ENCODE peak calls at places on chromosomes 5 and 9, in eight cellular contexts. Q, N, V, B, W, T, P and L are unnamed samples.

GRCh38 chr9:105608685-105609598 is 51.0 kb downstream of the FKTN start:
- DNase-seq in Q (peak), N (peak), V (peak), B (no peak), W (peak), T (peak), P (peak), L (peak)

GRCh38 chr5:92468307-92468706 is 1085.2 kb upstream of the ARRDC3 start:
- DNase-seq in Q (no peak), N (no peak), V (no peak), B (no peak), W (no peak), T (no peak), P (no peak), L (no peak)

GRCh38 chr9:89363311-89363670 is 45.0 kb downstream of the SECISBP2 start:
- DNase-seq in Q (no peak), N (no peak), V (no peak), B (peak), W (no peak), T (no peak), P (no peak), L (no peak)

GRCh38 chr5:113520429-113520828 is 6.9 kb downstream of the YTHDC2 start:
- DNase-seq in Q (peak), N (no peak), V (no peak), B (no peak), W (no peak), T (no peak), P (peak), L (no peak)

GRCh38 chr5:110092955-110093785 is 403.4 kb downstream of the MAN2A1 start:
- DNase-seq in Q (peak), N (no peak), V (no peak), B (no peak), W (peak), T (no peak), P (no peak), L (no peak)

GRCh38 chr5:173590436-173591299 is 25.8 kb downstream of the BOD1 start:
- DNase-seq in Q (no peak), N (no peak), V (no peak), B (no peak), W (no peak), T (no peak), P (no peak), L (no peak)

GRCh38 chr5:50889790-50890189 is 223.4 kb downstream of the PARP8 start:
- DNase-seq in Q (peak), N (no peak), V (no peak), B (no peak), W (no peak), T (peak), P (no peak), L (no peak)

GRCh38 chr5:659496-660263 is 33.5 kb downstream of the TPPP start:
- DNase-seq in Q (no peak), N (no peak), V (no peak), B (no peak), W (no peak), T (no peak), P (no peak), L (no peak)

GRCh38 chr5:150731669-150732068 is 27.1 kb downstream of the DCTN4 start:
- DNase-seq in Q (no peak), N (no peak), V (no peak), B (no peak), W (no peak), T (no peak), P (no peak), L (no peak)

GRCh38 chr9:2116073-2116472 is 100.9 kb downstream of the SMARCA2 start:
- DNase-seq in Q (peak), N (peak), V (peak), B (peak), W (peak), T (peak), P (no peak), L (peak)

GRCh38 chr5:81232449-81233079 is 558 bp upstream of the CKMT2 start:
- DNase-seq in Q (peak), N (peak), V (no peak), B (peak), W (no peak), T (peak), P (no peak), L (no peak)

GRCh38 chr5:136023935-136024645 is 4.7 kb upstream of the TGFBI start:
- DNase-seq in Q (peak), N (no peak), V (no peak), B (no peak), W (no peak), T (peak), P (peak), L (no peak)

GRCh38 chr5:91434348-91434747 is 51.2 kb upstream of the ARRDC3 start:
- DNase-seq in Q (no peak), N (no peak), V (no peak), B (no peak), W (no peak), T (no peak), P (no peak), L (no peak)

GRCh38 chr5:139245637-139246335 is 47.6 kb upstream of the SIL1 start:
- DNase-seq in Q (no peak), N (no peak), V (no peak), B (no peak), W (no peak), T (no peak), P (no peak), L (no peak)

GRCh38 chr5:178668579-178668978 is 41.7 kb upstream of the CLK4 start:
- DNase-seq in Q (no peak), N (peak), V (no peak), B (no peak), W (no peak), T (no peak), P (no peak), L (no peak)

GRCh38 chr5:57262533-57262932 is 88.7 kb downstream of the GPBP1 start:
- DNase-seq in Q (peak), N (no peak), V (no peak), B (no peak), W (no peak), T (no peak), P (no peak), L (no peak)

DNA sequence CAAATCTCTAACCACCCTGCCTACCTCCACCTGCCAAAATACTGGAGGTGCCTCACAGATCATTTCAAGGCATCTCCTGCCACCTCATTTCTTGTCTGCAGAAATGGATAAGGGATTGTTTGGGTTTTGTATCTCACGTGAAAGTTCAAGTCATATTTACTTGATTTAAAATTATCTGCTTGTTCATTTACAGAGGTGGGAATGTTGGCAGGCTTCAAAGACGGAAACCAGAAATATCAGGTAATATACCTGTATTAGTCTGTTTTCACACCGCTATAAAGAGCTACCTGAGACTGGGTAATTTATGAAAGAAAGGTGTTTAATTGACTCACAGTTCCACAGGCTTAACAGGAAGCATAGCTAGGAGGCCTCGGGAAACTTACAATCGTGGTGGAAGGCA is 85.4 kb downstream of the CAAP1 start:
- DNase-seq in Q (no peak), N (no peak), V (no peak), B (no peak), W (no peak), T (no peak), P (no peak), L (no peak)
- H2AFZ ChIP-seq in Q (no peak), N (no peak), V (no peak), B (no peak), W (no peak), T (no peak), P (no peak), L (no peak)

GRCh38 chr9:35789541-35789940 is 1.9 kb upstream of the NPR2 start:
- DNase-seq in Q (no peak), N (no peak), V (no peak), B (no peak), W (no peak), T (no peak), P (no peak), L (peak)
- H2AFZ ChIP-seq in Q (no peak), N (no peak), V (no peak), B (no peak), W (no peak), T (no peak), P (no peak), L (no peak)

GRCh38 chr5:97121848-97122247 is 20.6 kb downstream of the LIX1 start:
- DNase-seq in Q (no peak), N (no peak), V (no peak), B (no peak), W (no peak), T (no peak), P (no peak), L (no peak)
- H2AFZ ChIP-seq in Q (no peak), N (no peak), V (no peak), B (no peak), W (no peak), T (no peak), P (no peak), L (no peak)

DNA sequence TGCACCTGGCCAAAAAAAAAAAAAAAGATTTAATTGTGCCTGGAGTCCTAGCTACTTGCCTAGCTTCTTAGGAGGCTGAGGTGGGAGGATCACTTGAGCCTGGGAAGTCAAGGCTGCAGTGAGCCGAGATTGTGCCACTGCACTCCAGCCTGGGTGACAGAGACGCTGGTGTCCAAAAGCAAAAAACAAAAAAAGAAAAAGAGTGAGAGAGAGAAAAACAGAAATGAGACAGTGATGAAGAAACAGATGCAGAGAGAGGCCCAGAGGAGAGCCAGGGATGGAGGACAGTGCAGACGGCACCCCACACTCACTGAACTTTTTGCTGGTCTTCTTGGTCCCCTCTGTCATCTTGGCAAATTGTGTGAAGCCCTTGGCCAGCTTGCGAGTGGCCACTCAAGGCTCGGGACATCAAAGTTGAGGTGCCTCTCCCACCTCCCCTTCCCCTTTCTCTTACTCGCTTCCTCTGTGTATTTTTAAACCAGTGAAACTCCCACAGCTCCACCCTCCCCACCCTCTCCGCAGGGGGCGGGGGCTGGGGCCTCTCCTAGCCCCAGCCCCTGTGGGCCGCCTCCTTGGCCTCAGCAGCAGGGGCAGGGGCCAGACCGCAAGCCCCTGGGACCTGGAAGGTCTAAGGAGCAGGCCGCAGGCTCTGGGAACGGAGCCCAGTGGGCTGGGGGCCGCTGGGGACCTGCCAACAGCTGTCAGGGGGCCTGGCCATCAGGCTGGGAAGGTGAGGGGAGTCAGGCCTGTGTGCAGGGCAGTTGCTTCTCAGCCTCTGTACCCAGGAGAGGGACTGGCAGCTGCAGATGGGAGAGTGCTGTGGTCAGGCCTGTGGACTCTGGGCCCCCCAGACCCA is at the start of gene SH2D3C:
- DNase-seq in Q (no peak), N (no peak), V (no peak), B (no peak), W (no peak), T (no peak), P (no peak), L (no peak)
- H2AFZ ChIP-seq in Q (no peak), N (no peak), V (no peak), B (no peak), W (no peak), T (no peak), P (peak), L (no peak)

GRCh38 chr5:65191554-65192126 is 290.1 kb downstream of the ADAMTS6 start:
- DNase-seq in Q (no peak), N (no peak), V (no peak), B (no peak), W (no peak), T (no peak), P (no peak), L (no peak)
- H2AFZ ChIP-seq in Q (no peak), N (no peak), V (no peak), B (no peak), W (no peak), T (no peak), P (no peak), L (no peak)

DNA sequence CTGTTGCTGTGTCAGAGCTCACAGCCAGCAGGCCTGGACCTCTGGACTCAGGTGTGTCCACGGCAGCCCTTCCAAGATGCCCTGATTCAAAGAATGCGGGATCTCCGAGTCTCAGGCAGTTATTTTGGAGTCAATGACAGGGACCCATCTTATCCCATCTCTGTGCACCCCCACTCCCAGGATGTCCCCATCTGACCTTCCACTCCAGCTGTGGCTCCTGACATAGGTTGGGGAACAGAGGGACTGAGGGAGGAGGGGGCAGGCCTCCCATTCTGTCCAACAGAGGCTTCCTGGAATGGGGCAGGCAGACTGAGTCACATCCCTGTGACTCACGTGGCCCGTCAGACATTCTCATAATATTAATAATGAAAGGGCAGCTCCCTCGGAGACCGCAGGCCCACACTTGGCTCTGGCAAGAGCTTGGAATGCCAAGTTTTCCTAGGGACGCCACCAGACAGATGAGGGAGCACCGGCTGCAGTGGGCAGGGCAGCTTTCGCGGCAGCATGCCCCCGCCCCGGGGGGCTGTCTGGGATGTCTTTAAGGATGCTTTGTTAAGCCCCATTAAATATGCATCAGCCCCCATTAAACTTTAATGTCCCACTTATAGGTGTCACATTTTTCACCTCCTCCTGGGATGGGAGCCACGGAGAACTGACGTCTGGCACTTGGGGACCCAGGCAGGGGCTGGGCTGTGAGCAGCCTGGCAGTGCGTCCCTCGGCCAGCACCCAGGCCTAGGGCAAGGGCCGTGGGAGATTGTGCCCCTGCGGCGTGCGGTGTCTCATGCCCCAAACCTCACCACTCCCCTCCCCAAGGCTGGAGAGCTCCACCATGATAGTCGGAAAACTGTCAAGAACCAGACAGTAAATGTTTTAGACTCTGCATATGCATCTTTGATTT is 23.6 kb upstream of the FIBCD1 start:
- DNase-seq in Q (peak), N (peak), V (peak), B (no peak), W (no peak), T (peak), P (peak), L (no peak)
- H2AFZ ChIP-seq in Q (no peak), N (no peak), V (no peak), B (no peak), W (no peak), T (no peak), P (peak), L (no peak)

DNA sequence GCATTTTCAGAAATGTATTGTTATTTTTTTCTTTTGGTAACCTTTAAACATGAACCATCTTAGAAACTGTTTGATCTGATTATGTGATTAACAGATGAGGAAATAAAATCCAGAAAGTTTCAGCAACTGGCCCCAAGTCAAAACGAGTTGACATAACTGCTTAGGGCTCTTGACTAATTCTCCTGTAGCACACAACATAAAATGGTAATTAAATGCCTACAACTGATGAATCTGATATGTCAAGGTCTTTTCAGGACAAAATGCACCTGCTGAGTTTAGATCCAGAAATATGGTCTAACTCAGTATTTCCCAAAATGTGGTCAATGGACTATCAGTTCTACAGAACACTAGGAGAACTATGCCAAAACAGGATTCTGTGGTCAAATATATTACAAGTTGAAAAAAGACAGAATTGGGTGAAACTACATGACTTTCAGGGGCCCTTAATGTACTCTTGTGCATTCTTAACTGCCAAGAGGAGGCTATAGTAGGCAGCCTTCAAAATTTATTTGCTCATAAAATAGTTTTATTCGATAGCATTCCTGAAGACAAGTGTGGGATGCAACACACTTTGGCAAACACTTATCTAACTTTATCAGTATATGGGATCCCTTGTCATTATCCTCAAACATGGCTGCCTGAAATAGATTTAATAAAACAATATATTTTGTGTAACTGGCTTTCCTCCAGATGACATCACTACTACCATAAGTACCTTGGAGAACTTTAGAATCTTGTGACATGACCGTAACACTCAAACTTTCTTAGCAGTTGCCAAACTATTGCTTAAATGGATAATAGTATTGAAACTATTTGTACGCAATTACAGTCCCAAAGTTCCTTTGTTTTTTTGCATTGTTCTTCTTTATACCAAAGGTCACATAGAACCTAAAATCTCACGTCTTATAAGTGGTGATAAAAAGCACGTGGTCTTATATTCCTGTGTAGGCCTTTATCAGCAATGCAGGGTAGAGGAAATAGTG is 59.4 kb downstream of the FBN2 start:
- DNase-seq in Q (no peak), N (peak), V (no peak), B (no peak), W (no peak), T (no peak), P (no peak), L (no peak)
- H2AFZ ChIP-seq in Q (no peak), N (no peak), V (no peak), B (no peak), W (no peak), T (no peak), P (no peak), L (no peak)